ENCODE peak calls at places on chromosomes 7 and 10, in eight cellular contexts. C is HTR-8/SVneo; O is NCI-H1694; I is activated naive CD4-positive, alpha-beta T cell; S is stimulated activated CD4-positive, alpha-beta T cell treated with anti-CD3 and anti-CD28 coated beads, Interleukin-12 subunit alpha, Interleukin-12 subunit beta, amount 100 ng/mL, for 4 hours; T is SK-MEL-5; P is H54; R is endothelial cell. E is an unnamed sample.

GRCh38 chr10:54067361-54067760 is 733.7 kb downstream of the PCDH15 start:
- DNase-seq in S (no peak), I (no peak), O (no peak), P (no peak), R (no peak), C (no peak), T (no peak), E (no peak)

GRCh38 chr10:46033602-46034011 is 3.2 kb upstream of the NCOA4 start:
- DNase-seq in C (peak), R (peak), T (peak), P (peak), I (no peak), S (no peak), O (no peak), E (no peak)

GRCh38 chr7:98058186-98058585 is 48.5 kb upstream of the LMTK2 start:
- DNase-seq in C (no peak), S (no peak), T (no peak), P (no peak), I (no peak), R (no peak), O (no peak), E (no peak)

GRCh38 chr7:1653500-1653899 is 16.6 kb upstream of the ELFN1 start:
- DNase-seq in O (no peak), P (no peak), S (no peak), R (no peak), T (no peak), I (no peak), C (no peak), E (no peak)

GRCh38 chr7:65979583-65980477 is 2.2 kb downstream of the GUSB start:
- DNase-seq in T (no peak), R (no peak), O (no peak), I (no peak), S (no peak), P (no peak), C (no peak), E (no peak)

GRCh38 chr10:100744136-100744979 is 1.0 kb upstream of the PAX2 start:
- DNase-seq in R (no peak), C (no peak), O (no peak), S (no peak), I (no peak), P (no peak), T (no peak), E (no peak)

GRCh38 chr10:31759124-31759798 is 169.4 kb downstream of the ARHGAP12 start:
- DNase-seq in T (peak), O (no peak), I (no peak), S (peak), C (no peak), P (no peak), R (peak), E (peak)

GRCh38 chr7:100504887-100505611 is 21.3 kb downstream of the NYAP1 start:
- DNase-seq in I (no peak), O (no peak), S (no peak), R (no peak), P (no peak), C (no peak), T (no peak), E (no peak)

GRCh38 chr7:2212906-2213305 is 19.8 kb downstream of the MAD1L1 start:
- DNase-seq in T (no peak), R (no peak), O (no peak), C (no peak), S (no peak), P (no peak), I (no peak), E (no peak)

GRCh38 chr10:76576276-76576962 is 1061.2 kb downstream of the KCNMA1 start:
- DNase-seq in R (no peak), S (no peak), T (no peak), C (no peak), I (no peak), O (no peak), P (no peak), E (no peak)

GRCh38 chr10:30818010-30818660 is 188.6 kb upstream of the LYZL2 start:
- DNase-seq in S (no peak), C (peak), R (no peak), P (no peak), I (no peak), O (no peak), T (no peak), E (no peak)

GRCh38 chr7:47576031-47576908 is 5.6 kb downstream of the TNS3 start:
- DNase-seq in O (no peak), C (no peak), I (no peak), P (no peak), T (no peak), S (no peak), R (no peak), E (no peak)

GRCh38 chr10:7563770-7564169 is 103.0 kb downstream of the ITIH5 start:
- DNase-seq in R (no peak), C (no peak), I (no peak), S (no peak), O (no peak), T (no peak), P (no peak), E (no peak)

GRCh38 chr7:4783292-4783652 is 7.8 kb downstream of the AP5Z1 start:
- DNase-seq in R (no peak), S (no peak), C (no peak), T (no peak), P (no peak), O (no peak), I (no peak), E (no peak)

GRCh38 chr10:44383749-44384600 is 922 bp downstream of the CXCL12 start:
- DNase-seq in T (no peak), S (no peak), O (no peak), I (no peak), R (no peak), C (peak), P (no peak), E (no peak)

GRCh38 chr10:110006358-110007170 is 1.2 kb upstream of the ADD3 start:
- DNase-seq in R (peak), P (peak), O (no peak), I (no peak), S (no peak), C (peak), T (no peak), E (no peak)

GRCh38 chr10:65358565-65358964 is 1567.3 kb upstream of the LRRTM3 start:
- DNase-seq in I (no peak), O (no peak), R (peak), P (no peak), T (peak), C (no peak), S (no peak), E (no peak)

GRCh38 chr7:139798221-139798620 is 20.4 kb upstream of the HIPK2 start:
- DNase-seq in O (no peak), T (no peak), I (no peak), C (no peak), R (no peak), S (no peak), P (no peak), E (no peak)